ENCODE peak calls at places on chromosomes 1 and 21, in four cellular contexts. H is RWPE1, J is lower lobe of right lung, Q is dorsolateral prefrontal cortex. F is an unnamed sample.

GRCh38 chr1:244137725-244138124 is 86.6 kb downstream of the ZBTB18 start:
- DNase-seq in H (no peak), J (no peak), Q (no peak), F (no peak)

GRCh38 chr1:14413809-14414208 is 184.7 kb upstream of the KAZN start:
- DNase-seq in H (peak), J (no peak), Q (no peak), F (no peak)

GRCh38 chr1:66542811-66543767 is 9.1 kb downstream of the SGIP1 start:
- DNase-seq in H (no peak), J (no peak), Q (peak), F (no peak)

GRCh38 chr1:184036517-184036949 is 995 bp downstream of the COLGALT2 start:
- DNase-seq in H (no peak), J (peak), Q (peak), F (no peak)

GRCh38 chr1:90402893-90403849 is 313.9 kb downstream of the BARHL2 start:
- DNase-seq in H (peak), J (no peak), Q (no peak), F (no peak)

GRCh38 chr1:60350531-60350930 is 277.0 kb upstream of the C1orf87 start:
- DNase-seq in H (no peak), J (no peak), Q (no peak), F (no peak)

GRCh38 chr1:226763741-226764264 is 24.7 kb upstream of the ITPKB start:
- DNase-seq in H (peak), J (no peak), Q (no peak), F (peak)

GRCh38 chr1:119565131-119565772 is 58.2 kb downstream of the HSD3B1 start:
- DNase-seq in H (no peak), J (no peak), Q (no peak), F (peak)

GRCh38 chr1:247300491-247301175 is 31.0 kb downstream of the ZNF496 start:
- DNase-seq in H (no peak), J (no peak), Q (no peak), F (no peak)

GRCh38 chr1:10793129-10793651 is 3.3 kb downstream of the CASZ1 start:
- DNase-seq in H (no peak), J (no peak), Q (no peak), F (no peak)

GRCh38 chr1:167095368-167095767 is 1.5 kb downstream of the STYXL2 start:
- DNase-seq in H (peak), J (no peak), Q (no peak), F (no peak)

GRCh38 chr1:204405988-204406387 is 5.6 kb downstream of the PPP1R15B start:
- DNase-seq in H (no peak), J (no peak), Q (no peak), F (no peak)

GRCh38 chr1:225454733-225455132 is 26.9 kb upstream of the LBR start:
- DNase-seq in H (peak), J (no peak), Q (no peak), F (no peak)

GRCh38 chr1:205925730-205926129 is 17.5 kb downstream of the SLC26A9 start:
- DNase-seq in H (peak), J (no peak), Q (peak), F (no peak)

GRCh38 chr21:16377120-16377658 is 647.4 kb downstream of the USP25 start:
- DNase-seq in H (no peak), J (no peak), Q (no peak), F (no peak)

GRCh38 chr21:15009964-15010363 is 54.8 kb downstream of the NRIP1 start:
- DNase-seq in H (no peak), J (no peak), Q (no peak), F (no peak)

GRCh38 chr1:152502496-152503180 is 8.0 kb upstream of the LCE5A start:
- DNase-seq in H (peak), J (no peak), Q (no peak), F (no peak)

GRCh38 chr1:94871031-94871430 is 50.9 kb downstream of the SLC44A3 start:
- DNase-seq in H (no peak), J (no peak), Q (no peak), F (no peak)

GRCh38 chr21:42102946-42103345 is 31.8 kb downstream of the UMODL1 start:
- DNase-seq in H (no peak), J (no peak), Q (no peak), F (no peak)

GRCh38 chr1:60978421-60979357 is 103.7 kb upstream of the NFIA start:
- DNase-seq in H (peak), J (no peak), Q (no peak), F (peak)

GRCh38 chr1:36542024-36542961 is 59.6 kb upstream of the CSF3R start:
- DNase-seq in H (no peak), J (no peak), Q (no peak), F (no peak)

GRCh38 chr1:116921301-116921885 is 11.7 kb downstream of the PTGFRN start:
- DNase-seq in H (no peak), J (no peak), Q (no peak), F (no peak)

GRCh38 chr21:38416791-38417190 is 81.5 kb downstream of the ERG start:
- DNase-seq in H (peak), J (no peak), Q (no peak), F (no peak)

GRCh38 chr1:63779338-63779819 is 5.6 kb downstream of the ROR1 start:
- DNase-seq in H (no peak), J (no peak), Q (no peak), F (no peak)

GRCh38 chr1:31605908-31606427 is 11.5 kb upstream of the HCRTR1 start:
- DNase-seq in H (no peak), J (no peak), Q (no peak), F (peak)

GRCh38 chr21:37061926-37062591 is 10.8 kb downstream of the PIGP start:
- DNase-seq in H (no peak), J (no peak), Q (no peak), F (peak)

GRCh38 chr1:84855168-84855567 is 37.8 kb downstream of the LPAR3 start:
- DNase-seq in H (peak), J (no peak), Q (no peak), F (no peak)

GRCh38 chr1:171898956-171899355 is 57.7 kb downstream of the DNM3 start:
- DNase-seq in H (peak), J (no peak), Q (peak), F (no peak)

GRCh38 chr1:209246660-209247059 is 336.9 kb upstream of the CAMK1G start:
- DNase-seq in H (no peak), J (no peak), Q (no peak), F (no peak)

GRCh38 chr1:67850611-67851075 is 17.4 kb upstream of the GNG12 start:
- DNase-seq in H (peak), J (peak), Q (peak), F (no peak)

GRCh38 chr1:9331558-9332346 is 39.1 kb downstream of the SPSB1 start:
- DNase-seq in H (no peak), J (no peak), Q (no peak), F (no peak)

GRCh38 chr1:50704126-50704525 is 255.9 kb downstream of the FAF1 start:
- DNase-seq in H (peak), J (no peak), Q (no peak), F (peak)

GRCh38 chr1:46530791-46531409 is 20.5 kb downstream of the KNCN start:
- DNase-seq in H (no peak), J (no peak), Q (no peak), F (no peak)

DNA sequence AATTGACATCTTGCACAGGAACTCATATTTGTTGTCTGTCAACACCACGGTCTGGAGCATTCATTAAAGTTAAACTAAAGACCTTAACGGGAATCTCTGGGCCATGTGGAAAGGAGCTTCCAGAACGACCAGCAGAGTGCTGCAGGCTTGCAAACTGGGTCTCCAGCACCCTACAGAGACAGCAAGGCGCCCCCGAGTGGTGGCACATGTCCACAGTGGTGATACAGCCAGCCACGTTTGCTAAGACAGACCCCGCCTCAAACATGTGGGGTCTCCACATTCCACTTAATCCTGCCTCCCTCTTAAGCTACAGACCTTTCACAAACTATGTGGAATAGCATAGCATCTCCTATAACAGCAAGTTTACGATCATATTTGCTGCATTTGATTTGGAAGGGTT is 96.5 kb upstream of the BACE2 start:
- DNase-seq in H (no peak), J (no peak), Q (no peak), F (no peak)
- TF ChIP-seq CTCF in H (no peak), J (no peak), Q (peak), F (peak)

GRCh38 chr21:32457360-32457840 is 44.9 kb downstream of the EVA1C start:
- DNase-seq in H (no peak), J (peak), Q (no peak), F (no peak)
- TF ChIP-seq CTCF in H (no peak), J (no peak), Q (no peak), F (no peak)

GRCh38 chr21:45977396-45977795 is 4.2 kb upstream of the COL6A1 start:
- DNase-seq in H (no peak), J (no peak), Q (no peak), F (no peak)
- TF ChIP-seq CTCF in H (no peak), J (no peak), Q (no peak), F (no peak)

DNA sequence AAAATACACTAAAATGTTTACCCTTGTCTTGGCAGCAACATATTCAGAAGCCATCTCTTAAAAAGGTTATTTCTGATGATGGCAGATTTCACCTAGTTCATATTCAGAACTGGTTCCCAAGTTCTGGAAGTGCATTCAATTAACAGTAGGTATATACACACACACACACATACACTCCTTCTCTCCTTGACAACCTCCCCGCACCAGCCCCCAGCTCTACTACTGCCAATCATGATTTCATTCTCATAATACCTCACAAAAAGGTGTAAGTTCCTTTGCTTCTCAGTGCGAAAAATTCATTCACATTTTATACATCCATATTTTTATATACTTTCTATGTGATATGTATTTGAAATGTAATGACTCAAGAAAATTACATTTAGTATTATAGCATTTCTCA is 228.1 kb upstream of the ST6GALNAC5 start:
- DNase-seq in H (no peak), J (no peak), Q (no peak), F (no peak)
- TF ChIP-seq CTCF in H (no peak), J (no peak), Q (no peak), F (no peak)

DNA sequence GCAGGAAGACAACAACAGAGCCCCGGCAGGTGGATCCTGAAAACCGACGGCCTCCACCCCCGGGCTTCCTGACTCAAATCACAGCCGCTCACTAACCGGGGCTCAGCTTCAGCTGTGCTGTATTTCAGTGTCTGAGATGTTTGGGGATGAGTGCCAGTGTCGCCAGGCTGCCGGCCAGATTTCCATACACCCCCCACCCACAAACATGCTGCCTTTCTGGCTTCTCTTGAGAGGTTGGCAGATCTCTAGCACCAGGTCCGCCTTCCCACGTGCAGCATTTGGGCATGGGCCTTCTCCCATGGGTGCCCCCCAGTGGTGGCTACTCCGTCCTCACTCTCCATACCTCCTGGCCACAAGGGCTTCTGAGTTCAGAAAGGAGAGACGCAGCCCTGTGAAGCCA is 34.8 kb downstream of the KCNAB2 start:
- DNase-seq in H (no peak), J (no peak), Q (peak), F (no peak)
- TF ChIP-seq CTCF in H (no peak), J (no peak), Q (peak), F (no peak)

GRCh38 chr21:31509108-31510017 is 150.1 kb upstream of the SOD1 start:
- DNase-seq in H (peak), J (no peak), Q (peak), F (peak)
- TF ChIP-seq CTCF in H (no peak), J (no peak), Q (no peak), F (peak)

GRCh38 chr1:110462964-110463363 is 12.0 kb downstream of the PROK1 start:
- DNase-seq in H (no peak), J (no peak), Q (no peak), F (no peak)
- TF ChIP-seq CTCF in H (no peak), J (no peak), Q (no peak), F (no peak)

GRCh38 chr1:19646366-19646765 is 2.3 kb downstream of the NBL1 start:
- DNase-seq in H (peak), J (no peak), Q (no peak), F (peak)
- TF ChIP-seq CTCF in H (no peak), J (no peak), Q (no peak), F (no peak)

DNA sequence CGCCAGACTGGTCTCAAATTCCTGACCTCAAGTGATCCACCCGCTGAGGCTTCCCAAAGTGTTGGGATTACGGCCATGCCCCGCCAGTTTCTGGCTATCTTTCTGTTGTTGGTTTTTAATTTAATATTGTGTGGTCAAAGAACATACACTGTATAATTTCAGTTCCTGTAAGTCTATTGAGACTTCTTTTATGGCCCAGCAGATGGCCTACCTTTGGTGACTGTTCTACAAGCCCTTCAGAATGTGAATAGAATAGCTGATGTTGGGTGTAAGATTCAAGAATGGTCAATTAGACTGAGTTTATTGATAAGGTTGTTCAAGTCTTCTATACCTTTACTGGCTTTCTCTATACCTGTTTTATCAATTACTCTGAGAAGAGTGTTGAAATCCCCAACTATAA is 10.7 kb downstream of the HES2 start:
- DNase-seq in H (no peak), J (no peak), Q (no peak), F (no peak)
- TF ChIP-seq CTCF in H (no peak), J (no peak), Q (no peak), F (no peak)

DNA sequence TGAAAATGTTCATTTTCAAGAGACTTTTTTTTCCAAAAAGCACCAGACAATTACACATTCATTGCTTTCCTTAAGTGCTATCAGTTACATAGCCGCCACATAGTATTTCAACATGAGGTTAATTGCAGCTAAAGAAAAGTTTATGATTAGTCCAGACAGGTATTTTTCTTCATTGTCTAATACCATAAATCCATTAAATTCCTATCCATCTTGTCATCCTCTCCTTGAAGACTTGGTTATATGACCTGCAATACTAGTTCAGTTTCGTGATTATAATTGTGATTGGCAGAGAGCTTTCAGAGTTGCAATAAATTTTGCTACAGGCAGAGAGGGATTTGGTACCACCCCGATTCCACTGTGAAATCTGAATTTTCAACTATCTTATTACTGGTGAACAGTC is 437.7 kb downstream of the GPATCH2 start:
- DNase-seq in H (peak), J (no peak), Q (no peak), F (no peak)
- TF ChIP-seq CTCF in H (no peak), J (no peak), Q (no peak), F (no peak)

F was measured in GM12865.